ENCODE peak calls at places on chromosomes 13 and 19, in eight cellular contexts. Z, Q, B, R, E, C, S and T are unnamed samples.

GRCh38 chr19:32201661-32202060 is 143.7 kb upstream of the ZNF507 start:
- DNase-seq in Z (no peak), Q (no peak), B (no peak), R (no peak), E (no peak), C (no peak), S (no peak), T (no peak)

GRCh38 chr13:39415403-39415802 is 187.6 kb downstream of the LHFPL6 start:
- DNase-seq in Z (peak; percentile 61), Q (peak; percentile 57), B (no peak), R (peak; percentile 47), E (peak; percentile 56), C (peak; percentile 68), S (peak; percentile 1), T (no peak)

GRCh38 chr13:88649855-88650254 is 978.7 kb downstream of the SLITRK5 start:
- DNase-seq in Z (no peak), Q (no peak), B (no peak), R (no peak), E (no peak), C (no peak), S (no peak), T (no peak)

GRCh38 chr19:10768369-10768768 is 50.5 kb downstream of the DNM2 start:
- DNase-seq in Z (no peak), Q (no peak), B (no peak), R (no peak), E (no peak), C (no peak), S (no peak), T (no peak)

GRCh38 chr19:42284641-42285341 is 15.7 kb downstream of the CIC start:
- DNase-seq in Z (no peak), Q (peak; percentile 38), B (no peak), R (no peak), E (no peak), C (no peak), S (no peak), T (no peak)

GRCh38 chr19:55146078-55146647 is 2.8 kb downstream of the TNNT1 start:
- DNase-seq in Z (no peak), Q (no peak), B (no peak), R (no peak), E (no peak), C (peak; percentile 51), S (no peak), T (no peak)

GRCh38 chr13:109209526-109209925 is 576.9 kb downstream of the IRS2 start:
- DNase-seq in Z (no peak), Q (no peak), B (no peak), R (no peak), E (no peak), C (no peak), S (no peak), T (no peak)

GRCh38 chr13:75222031-75222430 is 259.9 kb downstream of the TBC1D4 start:
- DNase-seq in Z (no peak), Q (no peak), B (no peak), R (peak; percentile 54), E (no peak), C (no peak), S (no peak), T (no peak)

GRCh38 chr19:16872728-16873127 is 16.1 kb upstream of the F2RL3 start:
- DNase-seq in Z (no peak), Q (no peak), B (no peak), R (no peak), E (no peak), C (peak; percentile 52), S (no peak), T (no peak)

GRCh38 chr19:58515259-58515658 is 3.5 kb upstream of the SLC27A5 start:
- DNase-seq in Z (no peak), Q (no peak), B (no peak), R (no peak), E (no peak), C (no peak), S (no peak), T (no peak)

GRCh38 chr19:58514564-58515020 is 2.8 kb upstream of the SLC27A5 start:
- DNase-seq in Z (no peak), Q (no peak), B (no peak), R (no peak), E (no peak), C (no peak), S (no peak), T (no peak)

GRCh38 chr19:58513694-58514563 is 2.1 kb upstream of the SLC27A5 start:
- DNase-seq in Z (peak; percentile 92), Q (peak; percentile 95), B (no peak), R (peak; percentile 79), E (peak; percentile 88), C (peak; percentile 95), S (peak; percentile 88), T (peak; percentile 87)

GRCh38 chr19:58511353-58512208 is at the start of gene SLC27A5:
- DNase-seq in Z (no peak), Q (no peak), B (no peak), R (no peak), E (no peak), C (no peak), S (peak; percentile 71), T (no peak)

GRCh38 chr19:58513213-58513693 is 1.5 kb upstream of the SLC27A5 start:
- DNase-seq in Z (no peak), Q (no peak), B (no peak), R (no peak), E (no peak), C (no peak), S (no peak), T (no peak)
- H3K4me1 ChIP-seq in Z (peaks cover 49% of the 10 kb centered on the region), Q (peaks cover 4% of the 10 kb centered on the region), B (peaks cover 23% of the 10 kb centered on the region), R (peaks cover 4% of the 10 kb centered on the region), E (peaks cover 49% of the 10 kb centered on the region), C (peaks cover 21% of the 10 kb centered on the region), S (peaks cover 10% of the 10 kb centered on the region), T (peaks cover 15% of the 10 kb centered on the region)

DNA sequence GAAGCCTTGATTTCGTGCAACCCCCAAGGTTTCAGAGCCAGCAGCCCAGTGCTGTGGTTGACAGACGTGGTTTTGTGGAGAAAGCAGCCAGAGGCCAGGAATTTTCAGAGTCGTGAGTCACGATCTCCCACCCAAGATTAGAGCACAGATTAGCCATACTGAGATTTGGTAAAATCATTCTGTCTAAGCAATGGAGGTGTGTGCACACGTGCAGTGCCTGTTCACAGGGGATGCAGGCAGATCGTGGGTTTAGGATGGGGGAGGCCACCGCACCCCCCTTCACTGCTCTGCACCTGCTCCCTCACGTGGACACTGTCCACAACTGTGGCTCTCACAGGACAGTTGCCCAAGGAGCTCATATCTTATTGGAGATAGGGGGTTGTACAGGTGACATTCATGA is 46.6 kb upstream of the GPR183 start:
- DNase-seq in Z (no peak), Q (no peak), B (no peak), R (peak; percentile 73), E (no peak), C (no peak), S (no peak), T (no peak)
- H3K4me1 ChIP-seq in Z (peaks cover 27% of the 10 kb centered on the region), Q (no peaks in the 10 kb centered on the region), B (peaks cover 15% of the 10 kb centered on the region), R (peaks cover 8% of the 10 kb centered on the region), E (peaks cover 25% of the 10 kb centered on the region), C (peaks cover 9% of the 10 kb centered on the region), S (peaks cover 3% of the 10 kb centered on the region), T (no peaks in the 10 kb centered on the region)

GRCh38 chr13:29582171-29582570 is 13.3 kb downstream of the SLC7A1 start:
- DNase-seq in Z (no peak), Q (no peak), B (no peak), R (no peak), E (peak; percentile 58), C (peak; percentile 70), S (peak; percentile 89), T (no peak)
- H3K4me1 ChIP-seq in Z (no peaks in the 10 kb centered on the region), Q (peaks cover 42% of the 10 kb centered on the region), B (peaks cover 36% of the 10 kb centered on the region), R (peaks cover 5% of the 10 kb centered on the region), E (peaks cover 52% of the 10 kb centered on the region), C (peaks cover 16% of the 10 kb centered on the region), S (no peaks in the 10 kb centered on the region), T (peaks cover 12% of the 10 kb centered on the region)

GRCh38 chr19:49915271-49915670 is 13.7 kb upstream of the ATF5 start:
- DNase-seq in Z (no peak), Q (no peak), B (no peak), R (no peak), E (no peak), C (no peak), S (no peak), T (no peak)
- H3K4me1 ChIP-seq in Z (peaks cover 24% of the 10 kb centered on the region), Q (no peaks in the 10 kb centered on the region), B (peaks cover 30% of the 10 kb centered on the region), R (no peaks in the 10 kb centered on the region), E (peaks cover 9% of the 10 kb centered on the region), C (peaks cover 7% of the 10 kb centered on the region), S (no peaks in the 10 kb centered on the region), T (peaks cover 5% of the 10 kb centered on the region)

GRCh38 chr13:81395368-81395767 is 1054.4 kb upstream of the SPRY2 start:
- DNase-seq in Z (no peak), Q (peak; percentile 66), B (no peak), R (no peak), E (no peak), C (peak; percentile 46), S (peak; percentile 49), T (peak; percentile 9)
- H3K4me1 ChIP-seq in Z (no peaks in the 10 kb centered on the region), Q (peaks cover 18% of the 10 kb centered on the region), B (no peaks in the 10 kb centered on the region), R (no peaks in the 10 kb centered on the region), E (no peaks in the 10 kb centered on the region), C (no peaks in the 10 kb centered on the region), S (peaks cover 2% of the 10 kb centered on the region), T (no peaks in the 10 kb centered on the region)

GRCh38 chr19:44939668-44940067 is 2.4 kb upstream of the APOC4 start:
- DNase-seq in Z (no peak), Q (no peak), B (no peak), R (no peak), E (no peak), C (peak; percentile 5), S (no peak), T (no peak)
- H3K4me1 ChIP-seq in Z (no peaks in the 10 kb centered on the region), Q (no peaks in the 10 kb centered on the region), B (no peaks in the 10 kb centered on the region), R (no peaks in the 10 kb centered on the region), E (no peaks in the 10 kb centered on the region), C (no peaks in the 10 kb centered on the region), S (no peaks in the 10 kb centered on the region), T (peaks cover 2% of the 10 kb centered on the region)

GRCh38 chr13:113209880-113210421 is 538 bp downstream of the CUL4A start:
- DNase-seq in Z (peak; percentile 75), Q (peak; percentile 60), B (no peak), R (peak; percentile 59), E (peak; percentile 42), C (peak; percentile 75), S (peak; percentile 77), T (no peak)
- H3K4me1 ChIP-seq in Z (peaks cover 60% of the 10 kb centered on the region), Q (peaks cover 17% of the 10 kb centered on the region), B (peaks cover 59% of the 10 kb centered on the region), R (peaks cover 9% of the 10 kb centered on the region), E (peaks cover 94% of the 10 kb centered on the region), C (peaks cover 67% of the 10 kb centered on the region), S (no peaks in the 10 kb centered on the region), T (no peaks in the 10 kb centered on the region)

GRCh38 chr19:12787458-12787857 is 3.8 kb upstream of the JUNB start:
- DNase-seq in Z (no peak), Q (no peak), B (no peak), R (no peak), E (no peak), C (no peak), S (no peak), T (no peak)
- H3K4me1 ChIP-seq in Z (peaks cover 79% of the 10 kb centered on the region), Q (peaks cover 38% of the 10 kb centered on the region), B (peaks cover 68% of the 10 kb centered on the region), R (peaks cover 37% of the 10 kb centered on the region), E (peaks cover 93% of the 10 kb centered on the region), C (peaks cover 65% of the 10 kb centered on the region), S (peaks cover 19% of the 10 kb centered on the region), T (peaks cover 31% of the 10 kb centered on the region)

DNA sequence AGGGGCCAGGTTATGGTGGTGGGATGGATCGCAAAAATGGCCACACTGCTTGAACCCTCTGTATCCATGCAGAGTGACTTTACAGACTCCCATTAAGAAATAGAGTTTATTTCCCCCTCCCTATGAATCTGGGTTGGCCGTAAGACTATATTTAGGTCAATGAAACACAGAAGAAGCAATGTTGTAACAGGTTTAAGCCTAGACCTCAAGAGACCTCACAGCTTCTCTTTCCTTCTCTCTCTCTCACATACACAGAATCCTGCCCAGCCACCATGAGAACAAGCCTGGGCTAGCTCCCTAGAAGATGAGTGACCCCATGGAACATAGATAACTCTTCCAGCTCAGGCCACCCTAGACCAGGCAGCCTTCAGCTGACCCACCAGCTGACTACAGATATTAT is 21.0 kb upstream of the FBL start:
- DNase-seq in Z (no peak), Q (no peak), B (no peak), R (no peak), E (no peak), C (no peak), S (no peak), T (no peak)
- H3K4me1 ChIP-seq in Z (no peaks in the 10 kb centered on the region), Q (no peaks in the 10 kb centered on the region), B (no peaks in the 10 kb centered on the region), R (no peaks in the 10 kb centered on the region), E (no peaks in the 10 kb centered on the region), C (no peaks in the 10 kb centered on the region), S (no peaks in the 10 kb centered on the region), T (peaks cover 4% of the 10 kb centered on the region)